ENCODE peak calls at places on chromosomes 16 and 17, in nine cellular contexts. J, M, U, D, E, V, Y, N and O are unnamed samples.

GRCh38 chr17:38747385-38748328 is 479 bp downstream of the PCGF2 start:
- DNase-seq in J (no peak), M (no peak), U (no peak), D (no peak), E (no peak), V (no peak), Y (peak), N (no peak), O (no peak)

GRCh38 chr17:10605221-10605783 is 51.8 kb downstream of the MYH3 start:
- DNase-seq in J (no peak), M (no peak), U (no peak), D (no peak), E (no peak), V (no peak), Y (no peak), N (no peak), O (no peak)

GRCh38 chr16:27195941-27196595 is 7.3 kb upstream of the KDM8 start:
- DNase-seq in J (no peak), M (no peak), U (no peak), D (no peak), E (no peak), V (no peak), Y (no peak), N (no peak), O (no peak)

GRCh38 chr16:442976-443375 is 17.5 kb downstream of the RAB11FIP3 start:
- DNase-seq in J (no peak), M (no peak), U (no peak), D (peak), E (no peak), V (no peak), Y (no peak), N (no peak), O (no peak)

GRCh38 chr17:76805319-76805718 is 62.9 kb upstream of the MGAT5B start:
- DNase-seq in J (no peak), M (peak), U (no peak), D (peak), E (no peak), V (peak), Y (peak), N (no peak), O (no peak)

GRCh38 chr16:20484726-20485125 is 33.4 kb downstream of the ACSM2A start:
- DNase-seq in J (no peak), M (no peak), U (no peak), D (no peak), E (no peak), V (no peak), Y (no peak), N (no peak), O (no peak)

GRCh38 chr16:80323187-80323807 is 217.5 kb upstream of the DYNLRB2 start:
- DNase-seq in J (no peak), M (no peak), U (no peak), D (no peak), E (no peak), V (no peak), Y (no peak), N (no peak), O (no peak)

GRCh38 chr17:65243838-65244237 is 106.7 kb downstream of the RGS9 start:
- DNase-seq in J (no peak), M (peak), U (no peak), D (peak), E (no peak), V (peak), Y (peak), N (no peak), O (peak)

GRCh38 chr17:75830168-75831031 is 13.8 kb downstream of the UNC13D start:
- DNase-seq in J (no peak), M (no peak), U (peak), D (no peak), E (no peak), V (no peak), Y (peak), N (peak), O (no peak)

GRCh38 chr17:8954339-8954738 is 11.2 kb downstream of the PIK3R5 start:
- DNase-seq in J (no peak), M (no peak), U (no peak), D (no peak), E (peak), V (no peak), Y (no peak), N (peak), O (no peak)

DNA sequence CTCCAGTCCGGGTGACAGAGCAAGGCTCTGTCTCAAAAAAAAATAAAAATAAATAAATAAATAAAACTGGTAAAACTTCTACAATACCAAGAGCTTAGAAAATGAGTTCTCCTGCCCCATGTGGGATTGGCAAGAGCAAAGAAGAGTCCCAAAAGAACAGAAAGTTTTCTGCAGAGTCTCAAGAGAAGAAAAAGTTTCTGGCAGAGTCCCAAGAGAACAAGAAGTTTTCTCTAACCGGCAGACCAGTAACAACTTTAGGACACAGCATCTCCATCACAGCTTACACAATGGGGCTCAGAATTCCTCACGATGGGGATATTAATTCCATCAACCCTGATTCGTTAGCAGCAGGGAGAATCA is 1.1 kb downstream of the SLC39A11 start:
- DNase-seq in J (no peak), M (no peak), U (no peak), D (peak), E (no peak), V (no peak), Y (peak), N (no peak), O (no peak)
- H3K4me3 ChIP-seq in J (peak), M (peak), U (no peak), D (peak), E (no peak), V (no peak), Y (peak), N (peak), O (peak)

GRCh38 chr17:50473901-50474300 is 4.8 kb upstream of the RSAD1 start:
- DNase-seq in J (no peak), M (no peak), U (no peak), D (no peak), E (no peak), V (no peak), Y (no peak), N (no peak), O (no peak)

GRCh38 chr17:50474523-50474922 is 4.1 kb upstream of the RSAD1 start:
- DNase-seq in J (no peak), M (no peak), U (no peak), D (no peak), E (peak), V (no peak), Y (no peak), N (no peak), O (no peak)

GRCh38 chr17:50476545-50477315 is 1.9 kb upstream of the RSAD1 start:
- DNase-seq in J (no peak), M (no peak), U (no peak), D (no peak), E (no peak), V (no peak), Y (no peak), N (no peak), O (no peak)

GRCh38 chr17:50477976-50478375 is 684 bp upstream of the RSAD1 start:
- DNase-seq in J (no peak), M (no peak), U (no peak), D (no peak), E (peak), V (no peak), Y (no peak), N (no peak), O (no peak)

GRCh38 chr17:50475362-50475761 is 3.3 kb upstream of the RSAD1 start:
- DNase-seq in J (no peak), M (no peak), U (no peak), D (no peak), E (no peak), V (no peak), Y (no peak), N (no peak), O (no peak)
- H3K4me3 ChIP-seq in J (no peak), M (no peak), U (no peak), D (no peak), E (no peak), V (no peak), Y (no peak), N (no peak), O (no peak)

GRCh38 chr17:74595037-74595436 is 3.0 kb upstream of the CD300LD start:
- DNase-seq in J (no peak), M (no peak), U (no peak), D (no peak), E (no peak), V (no peak), Y (no peak), N (no peak), O (no peak)

GRCh38 chr17:74591503-74591902 is 580 bp downstream of the CD300LD start:
- DNase-seq in J (no peak), M (no peak), U (no peak), D (no peak), E (no peak), V (no peak), Y (no peak), N (no peak), O (no peak)

DNA sequence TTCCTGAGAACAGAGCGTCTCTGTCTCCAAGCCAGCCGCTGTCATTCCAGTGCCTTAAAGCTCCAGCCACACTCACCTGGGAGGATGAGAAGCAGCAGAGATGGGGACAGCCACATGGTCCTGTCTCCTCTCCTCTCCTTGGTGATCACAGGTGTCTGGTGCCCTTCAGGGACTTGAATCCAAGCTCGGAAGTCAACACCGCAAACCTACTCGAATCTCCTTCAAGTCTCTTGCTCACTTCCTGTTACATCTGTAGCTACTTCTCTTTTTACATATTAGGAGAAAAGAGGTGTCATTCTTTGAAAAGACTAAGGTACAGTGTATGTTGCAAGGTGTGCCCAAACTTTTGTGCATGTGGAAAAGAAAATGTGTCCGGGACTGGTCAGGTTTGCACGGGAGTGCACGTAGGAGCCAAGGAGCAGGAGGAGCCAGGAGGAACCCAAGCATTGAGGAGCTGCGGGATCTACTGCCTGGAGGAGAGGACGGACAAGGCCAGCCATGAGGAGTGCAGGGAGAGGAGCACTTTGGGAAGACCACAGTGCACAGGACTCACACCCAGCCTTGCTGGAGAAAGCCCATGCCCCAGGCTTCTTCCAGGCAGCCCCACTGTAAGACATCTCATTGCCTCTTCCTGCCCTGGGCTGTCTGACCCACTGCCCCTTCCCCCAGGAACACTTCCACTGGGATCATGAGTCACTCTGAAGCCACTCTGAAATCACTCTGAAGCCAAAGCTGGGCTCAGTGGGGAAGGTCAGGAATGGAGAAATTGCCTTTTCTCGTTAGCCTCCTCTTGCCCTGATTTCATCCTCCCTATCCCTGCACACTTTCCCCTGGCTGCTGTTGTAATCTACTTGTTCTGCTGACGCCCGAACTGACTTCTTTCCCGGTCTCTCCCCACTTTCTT is at the start of gene CD300LD:
- DNase-seq in J (no peak), M (no peak), U (no peak), D (no peak), E (no peak), V (no peak), Y (no peak), N (no peak), O (no peak)
- H3K4me3 ChIP-seq in J (no peak), M (no peak), U (no peak), D (no peak), E (no peak), V (no peak), Y (no peak), N (no peak), O (no peak)

GRCh38 chr17:68515238-68515637 is 3.0 kb downstream of the PRKAR1A start:
- DNase-seq in J (no peak), M (peak), U (no peak), D (peak), E (peak), V (no peak), Y (peak), N (no peak), O (no peak)
- H3K4me3 ChIP-seq in J (peak), M (peak), U (no peak), D (peak), E (peak), V (no peak), Y (peak), N (peak), O (peak)

GRCh38 chr17:66441012-66441703 is 138.7 kb downstream of the PRKCA start:
- DNase-seq in J (no peak), M (no peak), U (no peak), D (no peak), E (no peak), V (no peak), Y (peak), N (no peak), O (no peak)
- H3K4me3 ChIP-seq in J (no peak), M (no peak), U (no peak), D (no peak), E (no peak), V (no peak), Y (no peak), N (peak), O (peak)

GRCh38 chr16:86557587-86557986 is 2.6 kb upstream of the MTHFSD start:
- DNase-seq in J (no peak), M (peak), U (no peak), D (no peak), E (peak), V (no peak), Y (no peak), N (peak), O (no peak)

GRCh38 chr16:86555763-86556130 is 712 bp upstream of the MTHFSD start:
- DNase-seq in J (no peak), M (no peak), U (no peak), D (no peak), E (no peak), V (no peak), Y (peak), N (no peak), O (no peak)

GRCh38 chr16:86558355-86559193 is 3.5 kb upstream of the MTHFSD start:
- DNase-seq in J (no peak), M (peak), U (no peak), D (peak), E (no peak), V (no peak), Y (no peak), N (peak), O (no peak)

GRCh38 chr16:86554917-86555762 is at the start of gene MTHFSD:
- DNase-seq in J (peak), M (peak), U (peak), D (peak), E (peak), V (no peak), Y (peak), N (peak), O (peak)

GRCh38 chr16:86556576-86556975 is 1.5 kb upstream of the MTHFSD start:
- DNase-seq in J (no peak), M (no peak), U (no peak), D (no peak), E (no peak), V (no peak), Y (no peak), N (peak), O (no peak)
- H3K4me3 ChIP-seq in J (no peak), M (no peak), U (no peak), D (no peak), E (no peak), V (no peak), Y (no peak), N (no peak), O (no peak)